ENCODE peak calls at places on chromosomes 13 and 19, in ten cellular contexts. S is body of pancreas, A is A549, K is uterus, F is ovary, W is K562, X is transverse colon, B is HCT116, J is GM12891, T is heart left ventricle. P is an unnamed sample.

GRCh38 chr19:38735257-38735686 is 9.0 kb downstream of the CAPN12 start:
- DNase-seq in S (peak), A (peak), K (peak), F (no peak), W (peak), X (peak), B (no peak), J (no peak), T (no peak), P (no peak)

GRCh38 chr19:7391218-7391670 is 42.5 kb downstream of the ARHGEF18 start:
- DNase-seq in S (no peak), A (peak), K (no peak), F (no peak), W (peak), X (peak), B (peak), J (no peak), T (no peak), P (no peak)

GRCh38 chr19:47541507-47541906 is 26.6 kb upstream of the NAPA start:
- DNase-seq in S (no peak), A (no peak), K (no peak), F (no peak), W (no peak), X (no peak), B (no peak), J (no peak), T (no peak), P (peak)

GRCh38 chr19:37654118-37654517 is 1.1 kb downstream of the ZFP30 start:
- DNase-seq in S (no peak), A (peak), K (no peak), F (no peak), W (peak), X (no peak), B (no peak), J (no peak), T (no peak), P (peak)

GRCh38 chr19:18049390-18049789 is 37.3 kb downstream of the IL12RB1 start:
- DNase-seq in S (peak), A (no peak), K (peak), F (no peak), W (no peak), X (peak), B (no peak), J (no peak), T (peak), P (no peak)

GRCh38 chr19:51647318-51647717 is 693 bp upstream of the SIGLEC14 start:
- DNase-seq in S (no peak), A (no peak), K (no peak), F (no peak), W (no peak), X (no peak), B (no peak), J (no peak), T (no peak), P (no peak)

GRCh38 chr19:17784201-17785008 is 10.5 kb upstream of the B3GNT3 start:
- DNase-seq in S (peak), A (peak), K (peak), F (peak), W (peak), X (peak), B (no peak), J (peak), T (peak), P (peak)

GRCh38 chr19:17497149-17497798 is 14.2 kb upstream of the PGLS start:
- DNase-seq in S (no peak), A (no peak), K (no peak), F (no peak), W (no peak), X (no peak), B (no peak), J (no peak), T (no peak), P (no peak)

GRCh38 chr13:106617561-106617960 is 49.6 kb upstream of the ARGLU1 start:
- DNase-seq in S (no peak), A (no peak), K (no peak), F (no peak), W (no peak), X (no peak), B (no peak), J (no peak), T (no peak), P (no peak)

GRCh38 chr13:51942189-51942588 is 69.1 kb downstream of the ATP7B start:
- DNase-seq in S (no peak), A (no peak), K (no peak), F (no peak), W (no peak), X (peak), B (peak), J (no peak), T (no peak), P (no peak)

GRCh38 chr19:47697863-47698609 is 15.2 kb upstream of the EHD2 start:
- DNase-seq in S (peak), A (peak), K (peak), F (peak), W (peak), X (peak), B (peak), J (peak), T (peak), P (peak)

GRCh38 chr13:41398494-41399190 is 58.7 kb upstream of the RGCC start:
- DNase-seq in S (no peak), A (no peak), K (no peak), F (no peak), W (no peak), X (no peak), B (no peak), J (no peak), T (no peak), P (no peak)

GRCh38 chr19:19057720-19058119 is 6.1 kb upstream of the SLC25A42 start:
- DNase-seq in S (no peak), A (no peak), K (no peak), F (no peak), W (no peak), X (peak), B (no peak), J (no peak), T (no peak), P (no peak)

GRCh38 chr13:112877976-112878955 is 90.7 kb upstream of the MCF2L start:
- DNase-seq in S (no peak), A (no peak), K (no peak), F (no peak), W (no peak), X (no peak), B (no peak), J (no peak), T (no peak), P (no peak)

GRCh38 chr13:79735228-79735627 is 254.3 kb downstream of the NDFIP2 start:
- DNase-seq in S (no peak), A (no peak), K (no peak), F (no peak), W (no peak), X (no peak), B (no peak), J (no peak), T (no peak), P (no peak)

GRCh38 chr19:31527443-31527842 is 178.2 kb upstream of the TSHZ3 start:
- DNase-seq in S (no peak), A (no peak), K (no peak), F (no peak), W (no peak), X (no peak), B (no peak), J (no peak), T (no peak), P (no peak)

GRCh38 chr13:94063096-94063495 is 416.4 kb downstream of the DCT start:
- DNase-seq in S (no peak), A (no peak), K (no peak), F (no peak), W (no peak), X (no peak), B (no peak), J (no peak), T (no peak), P (no peak)

GRCh38 chr13:50537029-50537428 is 306.5 kb downstream of the DLEU7 start:
- DNase-seq in S (no peak), A (no peak), K (no peak), F (no peak), W (no peak), X (no peak), B (no peak), J (no peak), T (no peak), P (no peak)

GRCh38 chr19:10566658-10567410 is 1.0 kb upstream of the KRI1 start:
- DNase-seq in S (peak), A (no peak), K (no peak), F (peak), W (peak), X (peak), B (no peak), J (no peak), T (no peak), P (peak)

GRCh38 chr13:29937836-29938235 is 87.4 kb upstream of the UBL3 start:
- DNase-seq in S (no peak), A (no peak), K (no peak), F (no peak), W (no peak), X (no peak), B (no peak), J (no peak), T (no peak), P (no peak)

GRCh38 chr19:50705422-50706019 is 14.1 kb downstream of the SHANK1 start:
- DNase-seq in S (no peak), A (peak), K (no peak), F (no peak), W (peak), X (no peak), B (peak), J (peak), T (no peak), P (peak)

GRCh38 chr13:20354722-20355121 is 122.6 kb upstream of the GJB6 start:
- DNase-seq in S (no peak), A (no peak), K (no peak), F (no peak), W (no peak), X (no peak), B (no peak), J (no peak), T (no peak), P (no peak)

GRCh38 chr13:25847635-25848616 is 203.9 kb downstream of the SHISA2 start:
- DNase-seq in S (peak), A (no peak), K (no peak), F (no peak), W (no peak), X (peak), B (no peak), J (no peak), T (no peak), P (peak)

GRCh38 chr13:44903596-44903995 is 85.7 kb downstream of the NUFIP1 start:
- DNase-seq in S (peak), A (no peak), K (peak), F (peak), W (no peak), X (peak), B (no peak), J (no peak), T (peak), P (no peak)

GRCh38 chr13:53191091-53191490 is 162.5 kb downstream of the OLFM4 start:
- DNase-seq in S (no peak), A (no peak), K (no peak), F (no peak), W (no peak), X (no peak), B (no peak), J (no peak), T (no peak), P (no peak)

GRCh38 chr13:100565291-100565690 is 23.3 kb downstream of the GGACT start:
- DNase-seq in S (no peak), A (no peak), K (no peak), F (no peak), W (no peak), X (no peak), B (no peak), J (no peak), T (no peak), P (no peak)

GRCh38 chr13:99816321-99816720 is 155.2 kb downstream of the ZIC5 start:
- DNase-seq in S (no peak), A (no peak), K (no peak), F (no peak), W (no peak), X (no peak), B (no peak), J (no peak), T (no peak), P (no peak)

GRCh38 chr19:16449330-16449961 is 22.3 kb downstream of the EPS15L1 start:
- DNase-seq in S (no peak), A (no peak), K (no peak), F (no peak), W (no peak), X (no peak), B (no peak), J (no peak), T (no peak), P (peak)

GRCh38 chr13:41548031-41548430 is 90.7 kb downstream of the RGCC start:
- DNase-seq in S (no peak), A (no peak), K (no peak), F (no peak), W (no peak), X (no peak), B (no peak), J (no peak), T (no peak), P (no peak)

GRCh38 chr19:10603084-10603872 is 16.2 kb upstream of the AP1M2 start:
- DNase-seq in S (peak), A (no peak), K (peak), F (no peak), W (peak), X (peak), B (no peak), J (peak), T (peak), P (peak)

GRCh38 chr19:5821521-5822180 is 16.8 kb downstream of the NRTN start:
- DNase-seq in S (no peak), A (no peak), K (no peak), F (no peak), W (no peak), X (no peak), B (no peak), J (no peak), T (no peak), P (no peak)

GRCh38 chr13:113205428-113205931 is 3.0 kb downstream of the PCID2 start:
- DNase-seq in S (no peak), A (no peak), K (no peak), F (no peak), W (no peak), X (no peak), B (no peak), J (no peak), T (no peak), P (peak)

GRCh38 chr13:104473936-104474335 is 1407.7 kb upstream of the SLC10A2 start:
- DNase-seq in S (no peak), A (no peak), K (no peak), F (no peak), W (no peak), X (no peak), B (no peak), J (no peak), T (no peak), P (no peak)

GRCh38 chr19:6465006-6465405 is 935 bp downstream of the CRB3 start:
- DNase-seq in S (no peak), A (no peak), K (no peak), F (no peak), W (no peak), X (peak), B (no peak), J (no peak), T (no peak), P (no peak)

GRCh38 chr13:30466358-30466714 is 600 bp upstream of the HMGB1 start:
- DNase-seq in S (no peak), A (no peak), K (no peak), F (no peak), W (no peak), X (no peak), B (no peak), J (no peak), T (no peak), P (no peak)

DNA sequence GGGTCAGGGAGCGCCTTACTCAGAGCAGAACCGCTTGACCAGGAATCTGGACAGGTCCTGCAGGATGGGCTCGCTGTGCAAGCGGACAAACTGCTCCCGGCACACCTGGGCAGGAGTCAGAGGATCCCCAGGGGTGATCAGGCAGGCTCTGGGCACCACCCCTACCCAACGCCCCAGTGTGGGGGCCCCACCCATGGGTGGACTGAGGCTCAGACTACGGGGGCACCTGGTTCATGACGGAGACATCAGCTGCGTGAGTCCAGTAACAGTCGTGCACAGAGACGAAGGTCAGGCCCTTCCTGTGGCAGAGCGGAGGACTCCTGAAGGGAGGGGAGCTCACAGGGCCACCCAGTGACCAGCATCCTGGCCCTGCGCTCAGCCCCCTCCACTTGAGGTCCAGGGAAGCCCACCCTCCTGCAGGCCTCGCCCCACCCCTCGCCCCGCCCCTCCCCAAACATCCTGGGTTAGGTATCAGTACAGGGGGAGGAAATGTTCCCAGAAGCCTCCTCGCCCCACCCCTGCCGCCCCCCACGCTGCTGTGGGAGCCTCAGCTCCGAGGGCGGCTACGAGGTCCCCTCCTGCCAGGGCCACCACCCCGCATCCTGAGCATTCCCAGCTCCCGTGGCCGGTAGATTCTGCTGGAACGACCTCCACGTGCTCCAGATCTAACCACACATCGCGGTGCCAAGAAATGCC is 15.6 kb downstream of the POLRMT start:
- DNase-seq in S (no peak), A (no peak), K (no peak), F (no peak), W (no peak), X (no peak), B (no peak), J (no peak), T (no peak), P (no peak)
- TF ChIP-seq POLR2A in S (no peak), A (no peak), K (no peak), F (no peak), W (no peak), X (no peak), B (no peak), J (no peak), T (no peak), P (no peak)

DNA sequence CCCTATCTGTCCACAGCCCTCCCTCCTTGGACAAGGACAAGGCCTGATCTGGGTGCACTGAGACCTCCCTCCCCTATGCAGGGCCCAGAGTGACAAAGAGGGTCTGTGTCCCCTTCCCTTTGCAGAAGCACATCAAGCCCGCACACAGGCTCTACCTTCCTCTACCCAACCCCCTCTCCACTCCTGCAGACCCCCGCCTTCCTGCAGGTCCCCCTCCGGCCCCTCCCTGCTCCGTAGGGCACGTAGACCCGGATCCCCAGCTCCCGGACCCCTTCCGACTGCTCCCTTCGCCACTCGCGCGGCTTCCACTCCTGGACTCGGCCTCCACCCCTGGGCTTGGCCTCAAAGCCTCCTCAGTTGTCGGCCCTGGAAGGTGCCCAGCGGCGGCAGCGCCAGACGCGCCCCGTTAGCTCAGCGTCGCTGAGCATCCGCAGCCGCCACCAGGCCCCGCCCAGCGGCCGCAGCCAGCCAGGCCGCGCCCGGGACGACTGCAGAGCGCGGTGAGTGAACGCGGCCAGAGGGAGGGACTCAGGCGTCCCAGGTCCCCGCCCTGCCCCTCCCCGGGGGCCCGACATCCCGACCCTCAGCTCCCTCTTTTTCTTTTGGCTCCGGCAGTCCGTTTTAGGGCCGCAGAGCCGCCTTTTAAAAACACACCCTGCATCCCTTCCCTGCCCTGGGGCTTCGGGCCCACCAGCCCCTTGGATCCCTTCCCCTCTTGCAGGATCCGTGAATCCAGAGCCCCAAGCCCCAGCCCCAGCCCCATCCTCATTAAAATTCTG is 1.6 kb upstream of the MYADM start:
- DNase-seq in S (peak), A (peak), K (peak), F (peak), W (peak), X (peak), B (peak), J (no peak), T (peak), P (peak)
- TF ChIP-seq POLR2A in S (peak), A (peak), K (peak), F (peak), W (no peak), X (peak), B (no peak), J (no peak), T (peak), P (no peak)

GRCh38 chr13:110646442-110647364 is 31.4 kb downstream of the NAXD start:
- DNase-seq in S (no peak), A (no peak), K (no peak), F (no peak), W (no peak), X (no peak), B (no peak), J (no peak), T (no peak), P (no peak)
- TF ChIP-seq POLR2A in S (no peak), A (no peak), K (no peak), F (no peak), W (no peak), X (no peak), B (no peak), J (no peak), T (no peak), P (no peak)

DNA sequence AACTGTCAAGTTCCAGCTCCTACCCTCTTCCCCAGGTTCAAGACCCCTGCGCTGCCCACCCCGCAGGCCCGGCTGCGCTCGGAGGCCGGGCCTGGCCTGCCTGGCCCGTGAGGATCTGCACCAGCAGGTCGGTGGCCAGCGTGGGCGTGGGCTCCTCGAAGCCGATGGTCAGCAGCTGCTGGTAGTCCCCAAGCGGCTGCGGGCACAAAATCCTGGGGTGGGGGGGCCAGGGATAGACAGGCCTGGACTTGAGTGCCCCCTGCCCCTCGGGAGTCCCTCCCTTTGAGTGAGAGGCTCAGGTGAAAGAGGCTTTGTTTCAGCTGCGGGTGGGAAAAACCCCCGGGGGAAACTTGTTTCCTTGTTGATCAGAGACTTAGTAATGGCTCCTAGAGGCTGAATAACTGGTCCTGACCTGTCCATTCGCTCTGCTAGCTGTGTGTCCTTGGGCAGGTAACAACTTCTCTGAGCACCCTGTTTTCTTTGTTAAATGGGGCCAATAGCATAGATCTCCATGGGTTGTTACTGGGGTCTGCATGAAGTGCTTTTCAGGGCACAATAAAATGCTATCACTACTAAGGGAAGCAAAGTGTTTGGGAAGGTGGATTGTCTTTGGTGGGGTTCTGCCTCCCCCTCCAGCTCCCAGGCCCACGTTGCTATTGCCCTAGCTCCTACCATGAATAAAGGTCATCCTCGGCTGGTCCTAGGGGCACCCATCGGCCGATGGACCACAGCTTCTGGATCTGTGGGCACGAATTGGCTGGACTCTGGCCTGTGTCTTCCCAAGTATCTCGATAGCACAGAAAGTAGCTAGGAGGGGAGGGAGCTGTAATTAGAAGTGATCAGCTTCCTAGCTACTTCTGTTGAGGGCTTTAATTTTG is 3.5 kb downstream of the C19orf67 start:
- DNase-seq in S (peak), A (no peak), K (no peak), F (no peak), W (peak), X (peak), B (no peak), J (no peak), T (no peak), P (no peak)
- TF ChIP-seq POLR2A in S (no peak), A (no peak), K (no peak), F (no peak), W (no peak), X (no peak), B (no peak), J (no peak), T (no peak), P (no peak)

GRCh38 chr19:49497047-49497789 is 984 bp downstream of the RPS11 start:
- DNase-seq in S (peak), A (peak), K (no peak), F (no peak), W (peak), X (peak), B (no peak), J (no peak), T (no peak), P (peak)
- TF ChIP-seq POLR2A in S (no peak), A (peak), K (no peak), F (no peak), W (peak), X (peak), B (no peak), J (peak), T (no peak), P (peak)

P was measured in NB4.